ENCODE peak calls at places on chromosomes 16 and 17, in six cellular contexts. One of them, this sample, is unnamed.

GRCh38 chr16:12141073-12141472 is 164.5 kb downstream of the SNX29 start:
- DNase-seq in mammary epithelial cell: no peak
- DNase-seq in lung: no peak
- DNase-seq in esophagus squamous epithelium: no peak
- DNase-seq in right lobe of liver: no peak
- DNase-seq in uterus: no peak
- DNase-seq in this sample: no peak

GRCh38 chr16:57062329-57062728 is 30.1 kb upstream of the CPNE2 start:
- DNase-seq in mammary epithelial cell: no peak
- DNase-seq in uterus: no peak
- DNase-seq in esophagus squamous epithelium: no peak
- DNase-seq in right lobe of liver: peak; percentile 62
- DNase-seq in lung: no peak
- DNase-seq in this sample: no peak

GRCh38 chr17:35294756-35295155 is 51.9 kb downstream of the SLFN5 start:
- DNase-seq in mammary epithelial cell: no peak
- DNase-seq in uterus: no peak
- DNase-seq in right lobe of liver: no peak
- DNase-seq in esophagus squamous epithelium: no peak
- DNase-seq in lung: no peak
- DNase-seq in this sample: no peak

GRCh38 chr17:78723001-78723796 is 58.9 kb downstream of the CYTH1 start:
- DNase-seq in mammary epithelial cell: no peak
- DNase-seq in lung: no peak
- DNase-seq in esophagus squamous epithelium: no peak
- DNase-seq in uterus: peak; percentile 53
- DNase-seq in right lobe of liver: no peak
- DNase-seq in this sample: peak; percentile 81

GRCh38 chr17:65627108-65627507 is 65.7 kb upstream of the AXIN2 start:
- DNase-seq in lung: no peak
- DNase-seq in esophagus squamous epithelium: no peak
- DNase-seq in mammary epithelial cell: no peak
- DNase-seq in right lobe of liver: no peak
- DNase-seq in uterus: no peak
- DNase-seq in this sample: no peak

GRCh38 chr17:3665834-3666233 is 2.5 kb downstream of the TAX1BP3 start:
- DNase-seq in mammary epithelial cell: no peak
- DNase-seq in lung: no peak
- DNase-seq in right lobe of liver: no peak
- DNase-seq in uterus: peak; percentile 50
- DNase-seq in esophagus squamous epithelium: no peak
- DNase-seq in this sample: no peak

GRCh38 chr17:56290486-56291118 is 137.3 kb downstream of the ANKFN1 start:
- DNase-seq in mammary epithelial cell: no peak
- DNase-seq in esophagus squamous epithelium: no peak
- DNase-seq in right lobe of liver: no peak
- DNase-seq in uterus: no peak
- DNase-seq in lung: no peak
- DNase-seq in this sample: no peak

GRCh38 chr17:75822119-75822799 is 21.9 kb downstream of the UNC13D start:
- DNase-seq in mammary epithelial cell: no peak
- DNase-seq in uterus: peak; percentile 57
- DNase-seq in esophagus squamous epithelium: no peak
- DNase-seq in lung: peak; percentile 52
- DNase-seq in right lobe of liver: no peak
- DNase-seq in this sample: peak; percentile 85

GRCh38 chr16:86512301-86512859 is 2.1 kb downstream of the FOXF1 start:
- DNase-seq in lung: no peak
- DNase-seq in esophagus squamous epithelium: no peak
- DNase-seq in uterus: no peak
- DNase-seq in right lobe of liver: no peak
- DNase-seq in mammary epithelial cell: no peak
- DNase-seq in this sample: peak; percentile 67

GRCh38 chr16:1300664-1301476 is 8.6 kb upstream of the UBE2I start:
- DNase-seq in uterus: peak; percentile 33
- DNase-seq in right lobe of liver: peak; percentile 81
- DNase-seq in mammary epithelial cell: peak; percentile 21
- DNase-seq in esophagus squamous epithelium: no peak
- DNase-seq in lung: peak; percentile 70
- DNase-seq in this sample: peak; percentile 89

GRCh38 chr17:63035695-63036094 is 69.7 kb downstream of the TANC2 start:
- DNase-seq in mammary epithelial cell: no peak
- DNase-seq in uterus: no peak
- DNase-seq in right lobe of liver: no peak
- DNase-seq in esophagus squamous epithelium: no peak
- DNase-seq in lung: no peak
- DNase-seq in this sample: no peak

GRCh38 chr16:53892155-53892554 is 188.2 kb downstream of the FTO start:
- DNase-seq in mammary epithelial cell: peak; percentile 51
- DNase-seq in right lobe of liver: no peak
- DNase-seq in uterus: peak; percentile 31
- DNase-seq in lung: peak; percentile 39
- DNase-seq in esophagus squamous epithelium: no peak
- DNase-seq in this sample: no peak

GRCh38 chr17:41865596-41865893 is 322 bp upstream of the KLHL11 start:
- DNase-seq in esophagus squamous epithelium: no peak
- DNase-seq in right lobe of liver: no peak
- DNase-seq in lung: no peak
- DNase-seq in uterus: no peak
- DNase-seq in mammary epithelial cell: no peak
- DNase-seq in this sample: no peak

GRCh38 chr17:73956595-73957465 is 246.6 kb upstream of the RPL38 start:
- DNase-seq in uterus: no peak
- DNase-seq in right lobe of liver: peak; percentile 68
- DNase-seq in mammary epithelial cell: peak; percentile 12
- DNase-seq in lung: peak; percentile 40
- DNase-seq in esophagus squamous epithelium: no peak
- DNase-seq in this sample: peak; percentile 51

GRCh38 chr16:67209565-67209964 is 10.6 kb downstream of the ELMO3 start:
- DNase-seq in mammary epithelial cell: no peak
- DNase-seq in lung: no peak
- DNase-seq in esophagus squamous epithelium: no peak
- DNase-seq in uterus: no peak
- DNase-seq in right lobe of liver: no peak
- DNase-seq in this sample: no peak

GRCh38 chr17:49061524-49061943 is 64.3 kb downstream of the IGF2BP1 start:
- DNase-seq in esophagus squamous epithelium: no peak
- DNase-seq in uterus: no peak
- DNase-seq in mammary epithelial cell: peak; percentile 11
- DNase-seq in lung: no peak
- DNase-seq in right lobe of liver: no peak
- DNase-seq in this sample: no peak

GRCh38 chr16:68229431-68230175 is 6.3 kb downstream of the ESRP2 start:
- DNase-seq in mammary epithelial cell: peak; percentile 23
- DNase-seq in uterus: peak; percentile 51
- DNase-seq in right lobe of liver: peak; percentile 53
- DNase-seq in esophagus squamous epithelium: no peak
- DNase-seq in lung: no peak
- DNase-seq in this sample: peak; percentile 51

GRCh38 chr17:8623591-8623990 is 6.9 kb downstream of the MYH10 start:
- DNase-seq in lung: no peak
- DNase-seq in right lobe of liver: no peak
- DNase-seq in mammary epithelial cell: no peak
- DNase-seq in uterus: no peak
- DNase-seq in esophagus squamous epithelium: no peak
- DNase-seq in this sample: no peak

GRCh38 chr17:9671559-9671958 is 26.2 kb downstream of the USP43 start:
- DNase-seq in right lobe of liver: no peak
- DNase-seq in lung: no peak
- DNase-seq in uterus: no peak
- DNase-seq in esophagus squamous epithelium: no peak
- DNase-seq in mammary epithelial cell: no peak
- DNase-seq in this sample: no peak

GRCh38 chr17:71427801-71428200 is 693.0 kb upstream of the SOX9 start:
- DNase-seq in right lobe of liver: no peak
- DNase-seq in mammary epithelial cell: no peak
- DNase-seq in lung: no peak
- DNase-seq in esophagus squamous epithelium: no peak
- DNase-seq in uterus: no peak
- DNase-seq in this sample: no peak

GRCh38 chr16:73268311-73268997 is 220.5 kb upstream of the ZFHX3 start:
- DNase-seq in right lobe of liver: no peak
- DNase-seq in uterus: peak; percentile 20
- DNase-seq in mammary epithelial cell: no peak
- DNase-seq in esophagus squamous epithelium: no peak
- DNase-seq in lung: no peak
- DNase-seq in this sample: no peak

GRCh38 chr16:12215302-12216105 is 239.0 kb downstream of the SNX29 start:
- DNase-seq in uterus: no peak
- DNase-seq in esophagus squamous epithelium: no peak
- DNase-seq in lung: no peak
- DNase-seq in right lobe of liver: no peak
- DNase-seq in mammary epithelial cell: no peak
- DNase-seq in this sample: no peak

DNA sequence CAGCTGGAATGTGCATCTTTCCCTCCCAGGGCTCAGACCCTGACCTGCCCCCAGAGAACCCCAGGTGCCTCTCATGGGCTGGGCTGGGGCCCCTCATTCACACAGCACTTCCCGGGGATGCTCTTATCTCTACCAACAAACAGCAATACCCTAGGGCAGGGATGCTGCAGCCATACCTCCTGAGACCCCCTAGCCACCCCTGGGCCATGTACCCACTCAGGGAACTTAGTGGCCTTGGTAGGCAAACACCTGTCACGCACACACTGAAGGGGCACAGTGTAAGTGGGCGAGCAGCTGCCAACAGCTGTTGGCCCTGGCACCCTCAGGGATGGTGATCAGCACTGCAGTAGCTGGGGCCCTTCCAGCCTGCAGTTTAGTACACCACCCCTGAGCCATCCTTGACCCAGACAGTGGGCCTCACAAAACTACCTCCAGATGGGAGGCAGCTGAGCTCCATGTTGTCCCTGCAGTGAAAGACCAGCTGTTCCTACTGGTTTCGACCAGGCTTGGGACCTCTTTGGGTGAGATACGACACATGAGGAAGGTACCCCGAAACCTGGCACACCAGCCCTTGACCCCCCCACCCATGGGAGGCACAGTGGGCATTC is 1723.6 kb downstream of the TP53TG3F start:
- DNase-seq in mammary epithelial cell: no peak
- DNase-seq in right lobe of liver: no peak
- DNase-seq in lung: no peak
- DNase-seq in esophagus squamous epithelium: no peak
- DNase-seq in uterus: no peak
- DNase-seq in this sample: no peak
- H3K9me3 ChIP-seq in mammary epithelial cell: peaks cover 18% of the 10 kb centered on the region
- H3K9me3 ChIP-seq in right lobe of liver: no peaks in the 10 kb centered on the region
- H3K9me3 ChIP-seq in lung: peaks cover 24% of the 10 kb centered on the region
- H3K9me3 ChIP-seq in esophagus squamous epithelium: no peaks in the 10 kb centered on the region
- H3K9me3 ChIP-seq in uterus: no peaks in the 10 kb centered on the region
- H3K9me3 ChIP-seq in this sample: peaks cover 3% of the 10 kb centered on the region

DNA sequence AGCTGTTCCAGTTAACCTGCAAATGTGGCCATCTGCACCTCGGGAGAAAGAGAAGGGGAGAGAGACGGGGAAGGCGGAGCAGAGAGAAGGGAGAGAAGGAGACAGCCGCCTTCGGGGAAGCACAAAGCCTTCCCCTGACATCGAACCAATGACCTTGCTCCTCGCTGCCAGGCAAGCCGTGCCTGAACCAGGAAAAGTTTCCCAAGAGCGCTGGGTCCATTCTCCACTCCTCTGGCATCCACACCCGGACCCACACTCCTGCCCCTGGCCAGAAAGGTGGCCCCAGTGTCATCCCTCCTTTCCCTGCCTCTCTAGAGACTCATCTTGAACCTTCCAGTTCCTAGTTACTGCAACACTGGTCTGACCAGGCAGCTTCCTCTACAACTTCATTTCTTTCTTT is 175.0 kb downstream of the C16orf78 start:
- DNase-seq in uterus: no peak
- DNase-seq in lung: no peak
- DNase-seq in esophagus squamous epithelium: no peak
- DNase-seq in right lobe of liver: no peak
- DNase-seq in mammary epithelial cell: no peak
- DNase-seq in this sample: no peak
- TF ChIP-seq CTCF in uterus: no peak
- TF ChIP-seq CTCF in lung: no peak
- TF ChIP-seq CTCF in esophagus squamous epithelium: no peak
- TF ChIP-seq CTCF in right lobe of liver: no peak
- TF ChIP-seq CTCF in mammary epithelial cell: no peak
- TF ChIP-seq CTCF in this sample: no peak

GRCh38 chr17:44267165-44267455 is 825 bp downstream of the SLC4A1 start:
- DNase-seq in mammary epithelial cell: no peak
- DNase-seq in esophagus squamous epithelium: no peak
- DNase-seq in uterus: no peak
- DNase-seq in lung: no peak
- DNase-seq in right lobe of liver: no peak
- DNase-seq in this sample: no peak

GRCh38 chr17:44269118-44269794 is 1.3 kb upstream of the SLC4A1 start:
- DNase-seq in uterus: no peak
- DNase-seq in mammary epithelial cell: no peak
- DNase-seq in esophagus squamous epithelium: no peak
- DNase-seq in lung: no peak
- DNase-seq in right lobe of liver: no peak
- DNase-seq in this sample: no peak

GRCh38 chr17:44272321-44272951 is 4.5 kb upstream of the SLC4A1 start:
- DNase-seq in lung: no peak
- DNase-seq in mammary epithelial cell: no peak
- DNase-seq in uterus: no peak
- DNase-seq in esophagus squamous epithelium: no peak
- DNase-seq in right lobe of liver: no peak
- DNase-seq in this sample: no peak

GRCh38 chr17:44267818-44268490 is at the start of gene SLC4A1:
- DNase-seq in mammary epithelial cell: no peak
- DNase-seq in uterus: no peak
- DNase-seq in esophagus squamous epithelium: no peak
- DNase-seq in lung: no peak
- DNase-seq in right lobe of liver: no peak
- DNase-seq in this sample: no peak

GRCh38 chr17:44269795-44270320 is 1.9 kb upstream of the SLC4A1 start:
- DNase-seq in mammary epithelial cell: no peak
- DNase-seq in esophagus squamous epithelium: no peak
- DNase-seq in right lobe of liver: no peak
- DNase-seq in uterus: no peak
- DNase-seq in lung: no peak
- DNase-seq in this sample: no peak
- H3K4me1 ChIP-seq in mammary epithelial cell: no peaks in the 10 kb centered on the region
- H3K4me1 ChIP-seq in esophagus squamous epithelium: no peaks in the 10 kb centered on the region
- H3K4me1 ChIP-seq in right lobe of liver: no peaks in the 10 kb centered on the region
- H3K4me1 ChIP-seq in uterus: no peaks in the 10 kb centered on the region
- H3K4me1 ChIP-seq in lung: no peaks in the 10 kb centered on the region
- H3K4me1 ChIP-seq in this sample: peaks cover 3% of the 10 kb centered on the region

DNA sequence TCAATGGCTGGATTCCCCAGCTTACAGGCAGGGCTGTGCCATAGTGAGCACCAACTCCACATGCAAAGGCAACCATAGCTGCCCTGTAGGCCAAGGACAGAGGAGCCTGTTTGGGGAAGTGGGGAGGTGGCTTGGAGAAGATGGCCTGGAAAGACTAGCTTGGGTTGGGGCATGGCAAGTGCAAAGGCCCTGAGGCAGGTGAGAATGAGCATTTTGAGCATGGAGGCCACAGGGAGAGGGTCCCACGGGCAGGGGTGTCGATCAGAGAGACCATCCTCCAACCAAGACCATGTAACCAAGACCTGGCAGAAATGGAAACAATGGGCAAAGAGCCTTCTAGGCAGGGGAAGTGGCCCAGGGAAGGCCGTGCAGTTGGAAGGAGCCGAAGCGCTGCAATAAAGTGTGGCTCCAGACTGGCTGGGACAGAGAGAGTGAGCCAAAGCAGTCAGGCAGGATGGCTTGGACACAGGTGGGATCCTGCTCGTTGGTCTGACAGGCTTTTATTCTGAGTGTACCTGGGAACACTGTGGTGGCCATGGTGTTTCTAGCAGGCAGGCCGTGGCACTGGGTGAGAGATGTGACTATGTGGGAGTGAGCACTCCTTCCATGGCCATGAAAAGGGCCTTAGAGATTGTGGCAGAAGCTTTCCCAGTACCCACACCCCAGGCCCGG is 24.8 kb upstream of the MPRIP start:
- DNase-seq in mammary epithelial cell: no peak
- DNase-seq in uterus: peak; percentile 7
- DNase-seq in esophagus squamous epithelium: no peak
- DNase-seq in right lobe of liver: no peak
- DNase-seq in lung: no peak
- DNase-seq in this sample: no peak
- H3K9me3 ChIP-seq in mammary epithelial cell: no peaks in the 10 kb centered on the region
- H3K9me3 ChIP-seq in uterus: no peaks in the 10 kb centered on the region
- H3K9me3 ChIP-seq in esophagus squamous epithelium: no peaks in the 10 kb centered on the region
- H3K9me3 ChIP-seq in right lobe of liver: no peaks in the 10 kb centered on the region
- H3K9me3 ChIP-seq in lung: no peaks in the 10 kb centered on the region
- H3K9me3 ChIP-seq in this sample: no peaks in the 10 kb centered on the region